ENCODE peak calls at places on chromosomes 11 and 22, in seven cellular contexts. C, Z, W, D, Q, H and Y are unnamed samples.

GRCh38 chr22:27097933-27098332 is 440.5 kb downstream of the MIAT start:
- DNase-seq in W (no peak), H (no peak), Q (no peak), Z (no peak), C (no peak), D (peak), Y (no peak)

GRCh38 chr11:64854534-64855502 is 10.4 kb upstream of the CDC42BPG start:
- DNase-seq in C (peak), D (peak), W (peak), Q (no peak), Z (no peak), H (peak), Y (no peak)

GRCh38 chr11:124183045-124183444 is at the start of gene OR10D3:
- DNase-seq in W (no peak), H (no peak), D (no peak), C (no peak), Z (no peak), Q (no peak), Y (no peak)

GRCh38 chr11:96098511-96099241 is 174.8 kb upstream of the MTMR2 start:
- DNase-seq in Z (no peak), H (peak), C (peak), Q (no peak), D (peak), W (peak), Y (no peak)

GRCh38 chr11:86595401-86595800 is 77.0 kb downstream of the ME3 start:
- DNase-seq in Z (no peak), W (no peak), C (no peak), D (no peak), Q (no peak), H (no peak), Y (no peak)

GRCh38 chr11:46239801-46240061 is 37.7 kb upstream of the CREB3L1 start:
- DNase-seq in D (no peak), W (peak), Q (no peak), C (peak), H (no peak), Z (no peak), Y (no peak)

GRCh38 chr22:46355369-46355995 is 20.0 kb downstream of the TRMU start:
- DNase-seq in Z (no peak), D (peak), Q (no peak), C (peak), H (peak), W (peak), Y (no peak)

GRCh38 chr11:120061761-120062560 is 76.0 kb downstream of the TRIM29 start:
- DNase-seq in Z (peak), H (no peak), C (peak), Q (no peak), D (peak), W (no peak), Y (no peak)

GRCh38 chr11:78742430-78742829 is 167.8 kb upstream of the NARS2 start:
- DNase-seq in Z (no peak), W (peak), H (peak), D (no peak), C (no peak), Q (no peak), Y (no peak)

GRCh38 chr11:57940044-57940781 is 83.5 kb upstream of the OR9Q1 start:
- DNase-seq in C (no peak), H (no peak), D (no peak), W (no peak), Q (no peak), Z (no peak), Y (no peak)

GRCh38 chr11:48081151-48082010 is 101.0 kb downstream of the PTPRJ start:
- DNase-seq in C (peak), Z (peak), W (peak), D (peak), Q (no peak), H (no peak), Y (peak)

GRCh38 chr11:88308576-88308975 is 29.0 kb downstream of the CTSC start:
- DNase-seq in Z (no peak), W (no peak), D (no peak), Q (no peak), C (no peak), H (no peak), Y (no peak)

DNA sequence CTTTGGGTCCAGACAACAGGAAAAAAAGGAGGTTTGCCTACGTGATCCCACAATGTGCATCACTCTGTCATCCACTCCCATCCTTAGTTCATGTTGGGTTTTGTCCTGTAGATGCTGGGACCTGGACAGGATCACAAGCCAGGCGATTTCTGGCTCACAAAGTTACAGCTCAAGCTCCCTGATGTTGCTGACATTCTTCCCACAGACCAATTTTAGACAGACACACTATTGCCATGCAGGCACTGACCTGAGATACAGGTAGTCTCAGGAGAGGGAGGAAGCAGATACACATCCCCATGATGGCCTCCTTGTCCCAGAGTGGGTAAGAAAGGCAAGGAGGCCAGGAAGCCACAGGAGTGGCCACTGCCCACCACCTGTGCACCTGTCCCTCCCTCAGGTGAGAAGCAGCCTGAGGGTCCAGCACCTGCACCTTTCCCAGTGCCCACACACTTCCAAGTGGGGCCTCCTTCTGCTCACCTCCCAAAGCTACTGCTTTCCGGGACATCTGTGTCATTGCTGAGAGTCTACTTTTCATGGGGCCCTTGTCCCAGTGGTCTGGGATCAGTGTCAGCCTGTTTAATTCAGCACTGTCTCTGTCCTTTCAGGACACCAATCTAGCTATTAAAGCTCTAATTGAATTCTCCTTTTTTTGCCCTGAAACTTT is 52.0 kb upstream of the TOP3B start:
- DNase-seq in H (no peak), D (no peak), Q (no peak), C (no peak), W (no peak), Z (no peak), Y (no peak)
- TF ChIP-seq CTCF in H (no peak), D (no peak), Q (no peak), C (no peak), W (no peak), Z (no peak), Y (no peak)

DNA sequence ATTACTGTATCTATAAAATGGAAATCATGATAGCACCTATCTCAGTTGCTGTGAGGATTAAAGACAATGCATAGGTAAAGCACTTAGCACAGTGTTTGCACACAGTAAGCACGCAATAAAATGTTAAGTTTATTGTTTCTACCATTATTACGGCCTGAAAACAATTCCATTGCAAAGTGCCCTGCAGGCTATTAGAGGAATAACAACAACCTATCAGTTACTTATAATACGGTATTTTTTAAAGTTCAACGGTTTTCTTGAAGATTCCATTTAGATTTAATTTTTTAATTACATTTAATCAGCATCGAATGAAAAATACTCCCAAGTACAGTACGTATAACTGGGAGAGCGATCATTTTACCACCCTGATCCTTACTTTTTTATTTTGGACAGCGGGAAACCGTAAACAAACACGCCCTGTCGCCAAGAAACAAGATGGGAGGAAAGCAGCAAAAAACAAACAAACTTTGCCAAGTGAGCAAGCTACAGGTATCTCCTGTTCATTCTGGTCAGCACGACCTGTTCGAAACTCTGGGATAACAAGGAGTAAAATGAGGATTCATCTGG is 892 bp downstream of the SLC36A4 start:
- DNase-seq in D (peak), C (no peak), W (peak), Z (no peak), Q (no peak), H (peak), Y (no peak)
- H3K4me3 ChIP-seq in D (peak), C (peak), W (peak), Z (peak), Q (peak), H (peak), Y (peak)

GRCh38 chr11:76654980-76655379 is 15.6 kb downstream of the LRRC32 start:
- DNase-seq in Q (no peak), C (no peak), W (no peak), Z (no peak), D (no peak), H (no peak), Y (no peak)
- TF ChIP-seq CTCF in Q (no peak), C (no peak), W (no peak), Z (no peak), D (no peak), H (no peak), Y (no peak)

DNA sequence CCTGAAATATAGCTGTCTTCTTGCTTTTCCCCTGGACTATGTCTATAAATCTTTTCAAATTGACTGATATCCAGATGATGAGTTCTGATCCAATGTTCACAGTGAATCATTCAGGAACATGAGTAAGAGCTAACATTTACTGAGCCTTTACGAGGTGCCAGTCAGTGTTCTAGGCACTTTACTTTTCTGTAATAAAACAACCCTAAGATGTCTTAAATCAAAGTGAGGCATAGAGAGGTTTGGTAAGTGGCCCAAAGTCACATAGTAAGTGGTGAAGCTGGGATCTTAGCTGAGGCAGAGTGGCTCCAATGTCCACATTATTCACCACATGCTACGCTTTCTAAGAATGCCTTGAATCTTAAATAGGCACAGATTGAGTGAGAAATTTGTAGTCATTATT is 79.9 kb upstream of the OR4C15 start:
- DNase-seq in C (no peak), Q (no peak), W (no peak), Z (no peak), H (peak), D (no peak), Y (no peak)
- H3K4me3 ChIP-seq in C (no peak), Q (no peak), W (no peak), Z (no peak), H (no peak), D (no peak), Y (no peak)